ENCODE peak calls at places on chromosomes 12 and 14, in four cellular contexts. R, Z, Y and Q are unnamed samples.

GRCh38 chr12:115774148-115774905 is 503.2 kb downstream of the MED13L start:
- DNase-seq in R (no peak), Z (no peak), Y (no peak), Q (no peak)

GRCh38 chr12:106128526-106129430 is 10.0 kb downstream of the NUAK1 start:
- DNase-seq in R (no peak), Z (no peak), Y (no peak), Q (no peak)

GRCh38 chr12:106429636-106430035 is 72.1 kb downstream of the POLR3B start:
- DNase-seq in R (no peak), Z (no peak), Y (no peak), Q (no peak)

GRCh38 chr12:57781241-57781640 is 1.3 kb upstream of the TSFM start:
- DNase-seq in R (no peak), Z (no peak), Y (no peak), Q (no peak)

GRCh38 chr14:73426877-73427276 is 31.5 kb downstream of the NUMB start:
- DNase-seq in R (no peak), Z (peak), Y (no peak), Q (no peak)

GRCh38 chr14:74867673-74868072 is 8.3 kb downstream of the PROX2 start:
- DNase-seq in R (no peak), Z (peak), Y (no peak), Q (peak)

GRCh38 chr12:46942579-46942978 is 116.8 kb upstream of the SLC38A4 start:
- DNase-seq in R (peak), Z (peak), Y (no peak), Q (no peak)

GRCh38 chr12:75814856-75815754 is 216.5 kb downstream of the PHLDA1 start:
- DNase-seq in R (peak), Z (peak), Y (no peak), Q (no peak)